ENCODE peak calls at places on chromosomes 12 and 14, in ten cellular contexts. E, C, G, F, Z, V, A, N, L and J are unnamed samples. For H3K27me3 and H3K9me3, the result is how much of the 10 kb centered on the place peaks cover.

GRCh38 chr12:53972152-53972702 is 699 bp upstream of the HOXC11 start:
- DNase-seq in E (no peak), C (no peak), G (no peak), F (no peak), Z (no peak), V (no peak), A (no peak), N (no peak), L (no peak), J (no peak)

GRCh38 chr12:124913474-124914391 is 717 bp downstream of the UBC start:
- DNase-seq in E (peak), C (no peak), G (peak), F (peak), Z (peak), V (peak), A (no peak), N (peak), L (peak), J (peak)

GRCh38 chr14:39467889-39468524 is 35.8 kb upstream of the FBXO33 start:
- DNase-seq in E (no peak), C (peak), G (peak), F (peak), Z (no peak), V (no peak), A (no peak), N (no peak), L (no peak), J (no peak)

GRCh38 chr12:66663605-66664004 is 15.3 kb downstream of the GRIP1 start:
- DNase-seq in E (no peak), C (no peak), G (no peak), F (no peak), Z (no peak), V (no peak), A (no peak), N (no peak), L (no peak), J (no peak)

GRCh38 chr14:56524971-56525677 is 54.5 kb upstream of the TMEM260 start:
- DNase-seq in E (no peak), C (no peak), G (no peak), F (no peak), Z (no peak), V (no peak), A (no peak), N (no peak), L (no peak), J (no peak)

GRCh38 chr14:80586116-80586515 is 355.4 kb downstream of the CEP128 start:
- DNase-seq in E (no peak), C (no peak), G (no peak), F (no peak), Z (no peak), V (no peak), A (no peak), N (no peak), L (no peak), J (no peak)

GRCh38 chr14:84894254-84894653 is 635.7 kb upstream of the FLRT2 start:
- DNase-seq in E (no peak), C (no peak), G (no peak), F (no peak), Z (no peak), V (no peak), A (no peak), N (no peak), L (no peak), J (no peak)

GRCh38 chr12:91171475-91171874 is 11.1 kb downstream of the DCN start:
- DNase-seq in E (no peak), C (no peak), G (no peak), F (no peak), Z (no peak), V (no peak), A (no peak), N (no peak), L (no peak), J (no peak)

GRCh38 chr12:116697305-116698130 is 40.4 kb downstream of the SPRING1 start:
- DNase-seq in E (no peak), C (no peak), G (no peak), F (peak), Z (peak), V (no peak), A (no peak), N (no peak), L (no peak), J (no peak)

GRCh38 chr12:116922194-116922897 is 11.6 kb downstream of the FBXW8 start:
- DNase-seq in E (peak), C (no peak), G (no peak), F (no peak), Z (no peak), V (peak), A (no peak), N (no peak), L (no peak), J (peak)

GRCh38 chr14:41718477-41719166 is 111.9 kb downstream of the LRFN5 start:
- DNase-seq in E (no peak), C (no peak), G (no peak), F (no peak), Z (no peak), V (no peak), A (no peak), N (no peak), L (no peak), J (no peak)

GRCh38 chr14:61700104-61700886 is 5.0 kb downstream of the HIF1A start:
- DNase-seq in E (no peak), C (no peak), G (peak), F (no peak), Z (no peak), V (no peak), A (no peak), N (no peak), L (no peak), J (peak)

GRCh38 chr12:15693233-15693911 is 95.8 kb downstream of the EPS8 start:
- DNase-seq in E (no peak), C (no peak), G (no peak), F (no peak), Z (no peak), V (no peak), A (no peak), N (no peak), L (no peak), J (no peak)

GRCh38 chr12:101696477-101697196 is 803 bp upstream of the CHPT1 start:
- DNase-seq in E (peak), C (no peak), G (no peak), F (peak), Z (peak), V (peak), A (no peak), N (no peak), L (peak), J (peak)

GRCh38 chr14:91125801-91126200 is 11.9 kb downstream of the DGLUCY start:
- DNase-seq in E (no peak), C (no peak), G (no peak), F (no peak), Z (no peak), V (no peak), A (no peak), N (no peak), L (no peak), J (no peak)

GRCh38 chr12:89084751-89085150 is 267.6 kb downstream of the DUSP6 start:
- DNase-seq in E (no peak), C (no peak), G (peak), F (no peak), Z (no peak), V (no peak), A (no peak), N (no peak), L (no peak), J (no peak)

GRCh38 chr14:95667251-95667693 is 19.0 kb upstream of the TCL1B start:
- DNase-seq in E (no peak), C (no peak), G (no peak), F (no peak), Z (peak), V (no peak), A (no peak), N (no peak), L (no peak), J (no peak)

GRCh38 chr14:76056128-76056527 is 70.6 kb downstream of the IFT43 start:
- DNase-seq in E (no peak), C (no peak), G (no peak), F (no peak), Z (no peak), V (no peak), A (no peak), N (no peak), L (no peak), J (no peak)

GRCh38 chr12:20006856-20007255 is 361.5 kb upstream of the PDE3A start:
- DNase-seq in E (no peak), C (no peak), G (no peak), F (no peak), Z (no peak), V (no peak), A (no peak), N (no peak), L (no peak), J (peak)

DNA sequence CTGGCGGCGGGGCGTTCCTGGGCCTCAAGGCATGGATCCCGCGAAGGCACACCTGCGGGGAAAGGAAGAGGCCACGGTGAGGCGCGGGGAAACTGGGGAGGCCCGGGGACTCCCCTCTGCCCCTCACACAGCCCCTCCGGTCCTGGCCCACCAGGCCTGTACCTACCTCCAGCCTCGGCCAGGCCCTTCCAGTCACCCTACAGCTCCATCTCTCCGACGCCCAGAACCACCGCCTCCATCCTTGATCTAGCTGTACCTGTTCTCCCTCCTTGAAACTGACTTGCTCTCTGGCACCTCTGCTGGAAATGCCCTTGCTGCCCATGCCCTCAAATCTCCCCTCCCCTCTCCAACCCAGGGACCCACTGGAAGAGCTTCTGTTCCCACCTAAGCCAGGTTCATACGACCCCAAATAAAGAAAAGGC is 1.7 kb downstream of the ANKRD9 start:
- DNase-seq in E (no peak), C (no peak), G (no peak), F (no peak), Z (no peak), V (no peak), A (no peak), N (no peak), L (no peak), J (no peak)
- H3K4me3 ChIP-seq in E (no peak), C (no peak), G (no peak), F (no peak), Z (no peak), V (no peak), A (peak), N (no peak), L (no peak), J (peak)

DNA sequence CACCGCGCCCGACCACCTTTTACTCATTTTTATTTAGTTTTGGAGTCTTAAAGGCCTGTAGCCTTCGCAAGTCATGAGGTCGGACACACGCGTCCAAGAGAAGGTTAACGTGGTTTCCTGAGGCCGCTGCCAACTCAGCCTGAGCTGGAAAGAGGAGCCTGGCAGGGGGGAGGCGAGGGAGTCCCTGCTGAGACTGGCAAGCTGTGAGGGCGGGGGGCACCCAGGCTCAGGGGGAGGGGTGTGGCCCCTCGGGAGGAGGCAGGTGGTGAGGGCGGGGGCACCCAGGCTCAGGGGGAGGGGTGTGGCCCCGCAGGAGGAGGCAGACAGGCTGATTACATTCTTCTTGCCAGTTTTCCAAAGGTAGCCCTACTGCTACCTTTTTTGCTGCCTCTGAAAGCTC is 143.2 kb downstream of the PIWIL1 start:
- DNase-seq in E (no peak), C (no peak), G (no peak), F (no peak), Z (no peak), V (no peak), A (no peak), N (no peak), L (peak), J (no peak)
- H3K27me3 ChIP-seq in E (under half), C (under half), G (under half), F (under half), Z (under half), V (under half), A (under half), N (under half), L (under half), J (under half)

DNA sequence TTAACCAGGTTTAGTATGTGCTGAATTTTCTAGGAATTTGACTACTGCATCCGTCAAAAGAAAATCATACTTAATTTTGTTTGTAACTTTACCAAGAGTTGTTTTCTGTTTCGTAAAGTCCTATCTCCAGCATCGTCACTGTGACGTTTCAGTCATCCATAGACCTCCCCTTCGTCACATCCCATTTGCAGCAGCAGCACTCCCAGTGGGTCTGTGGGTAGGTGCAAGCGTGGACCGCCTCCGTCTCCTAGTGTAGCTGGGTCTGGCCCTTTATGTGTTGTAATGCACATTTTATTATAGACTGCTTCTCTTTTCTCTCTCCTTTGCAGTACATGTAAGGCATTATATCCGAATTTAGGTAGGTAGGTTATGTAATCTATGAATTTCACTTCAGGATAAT is 41.0 kb downstream of the EVL start:
- DNase-seq in E (peak), C (no peak), G (no peak), F (no peak), Z (no peak), V (peak), A (no peak), N (no peak), L (no peak), J (no peak)
- H3K9me3 ChIP-seq in E (under half), C (under half), G (under half), F (under half), Z (under half), V (under half), A (under half), N (under half), L (under half), J (under half)

GRCh38 chr12:120258323-120258896 is 7.1 kb downstream of the PXN start:
- DNase-seq in E (no peak), C (no peak), G (no peak), F (no peak), Z (no peak), V (no peak), A (no peak), N (no peak), L (no peak), J (no peak)

GRCh38 chr12:120254809-120255208 is 10.7 kb downstream of the PXN start:
- DNase-seq in E (no peak), C (no peak), G (peak), F (no peak), Z (no peak), V (no peak), A (no peak), N (no peak), L (no peak), J (no peak)

GRCh38 chr12:120260607-120261006 is 4.9 kb downstream of the PXN start:
- DNase-seq in E (no peak), C (no peak), G (no peak), F (no peak), Z (no peak), V (no peak), A (no peak), N (no peak), L (no peak), J (no peak)

GRCh38 chr12:120259418-120260202 is 5.9 kb downstream of the PXN start:
- DNase-seq in E (no peak), C (no peak), G (no peak), F (no peak), Z (no peak), V (no peak), A (no peak), N (no peak), L (no peak), J (no peak)

DNA sequence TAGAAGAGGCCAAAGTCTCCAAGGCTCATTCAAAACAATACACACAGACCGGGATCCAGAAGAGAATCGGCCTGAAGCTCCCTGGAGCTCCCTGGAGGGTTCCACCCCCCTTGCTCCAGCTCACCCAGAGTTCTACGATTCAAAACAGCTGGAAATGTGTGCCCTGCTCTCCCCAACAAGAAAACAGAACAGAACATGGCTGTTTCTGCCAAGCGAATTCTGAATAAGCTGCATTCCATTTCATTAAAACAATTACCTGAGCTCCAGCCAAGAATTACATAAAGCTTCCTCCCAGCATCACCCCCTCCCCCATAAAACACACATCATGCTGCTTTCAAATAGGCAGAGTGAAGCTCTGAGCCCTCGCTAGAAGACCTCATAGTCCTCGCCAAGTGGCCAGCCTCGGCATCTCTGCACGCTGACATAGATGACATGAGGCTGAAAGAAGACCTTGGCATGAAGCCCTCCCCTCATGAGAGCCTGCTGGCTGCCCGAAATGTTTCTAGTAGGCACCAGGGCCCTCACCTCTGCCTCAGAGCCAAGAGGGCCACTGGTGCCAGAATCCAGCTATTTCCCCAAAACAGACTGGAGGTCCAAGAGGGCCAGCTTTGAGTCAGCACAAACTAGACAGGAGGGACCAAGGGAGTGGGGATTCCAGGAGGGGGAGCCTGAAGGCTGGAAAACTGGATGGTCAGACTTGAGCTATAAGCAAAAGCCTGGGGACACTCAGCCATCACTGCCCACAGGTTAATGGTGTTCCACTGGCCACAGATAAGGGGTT is 8.3 kb downstream of the PXN start:
- DNase-seq in E (no peak), C (no peak), G (peak), F (peak), Z (peak), V (no peak), A (no peak), N (peak), L (no peak), J (peak)
- H3K4me3 ChIP-seq in E (no peak), C (peak), G (no peak), F (no peak), Z (no peak), V (no peak), A (no peak), N (no peak), L (no peak), J (peak)

GRCh38 chr14:22593189-22593588 is 4.2 kb upstream of the DAD1 start:
- DNase-seq in E (no peak), C (no peak), G (no peak), F (no peak), Z (no peak), V (no peak), A (no peak), N (no peak), L (no peak), J (no peak)
- H3K27me3 ChIP-seq in E (under half), C (under half), G (under half), F (under half), Z (under half), V (under half), A (under half), N (under half), L (under half), J (under half)

GRCh38 chr14:50475460-50475859 is 56.9 kb downstream of the MAP4K5 start:
- DNase-seq in E (no peak), C (peak), G (no peak), F (peak), Z (no peak), V (no peak), A (no peak), N (no peak), L (no peak), J (peak)

GRCh38 chr14:50479041-50479440 is 53.3 kb downstream of the MAP4K5 start:
- DNase-seq in E (no peak), C (no peak), G (no peak), F (no peak), Z (no peak), V (no peak), A (no peak), N (no peak), L (no peak), J (no peak)

GRCh38 chr14:50476134-50476533 is 56.2 kb downstream of the MAP4K5 start:
- DNase-seq in E (no peak), C (no peak), G (no peak), F (no peak), Z (no peak), V (no peak), A (no peak), N (no peak), L (no peak), J (no peak)

GRCh38 chr14:50471838-50472465 is 60.4 kb downstream of the MAP4K5 start:
- DNase-seq in E (no peak), C (no peak), G (no peak), F (no peak), Z (no peak), V (no peak), A (no peak), N (no peak), L (no peak), J (no peak)

GRCh38 chr14:50477760-50478159 is 54.6 kb downstream of the MAP4K5 start:
- DNase-seq in E (no peak), C (no peak), G (no peak), F (no peak), Z (no peak), V (no peak), A (no peak), N (no peak), L (no peak), J (no peak)
- H3K9me3 ChIP-seq in E (under half), C (under half), G (under half), F (under half), Z (under half), V (under half), A (under half), N (under half), L (under half), J (half or more)

DNA sequence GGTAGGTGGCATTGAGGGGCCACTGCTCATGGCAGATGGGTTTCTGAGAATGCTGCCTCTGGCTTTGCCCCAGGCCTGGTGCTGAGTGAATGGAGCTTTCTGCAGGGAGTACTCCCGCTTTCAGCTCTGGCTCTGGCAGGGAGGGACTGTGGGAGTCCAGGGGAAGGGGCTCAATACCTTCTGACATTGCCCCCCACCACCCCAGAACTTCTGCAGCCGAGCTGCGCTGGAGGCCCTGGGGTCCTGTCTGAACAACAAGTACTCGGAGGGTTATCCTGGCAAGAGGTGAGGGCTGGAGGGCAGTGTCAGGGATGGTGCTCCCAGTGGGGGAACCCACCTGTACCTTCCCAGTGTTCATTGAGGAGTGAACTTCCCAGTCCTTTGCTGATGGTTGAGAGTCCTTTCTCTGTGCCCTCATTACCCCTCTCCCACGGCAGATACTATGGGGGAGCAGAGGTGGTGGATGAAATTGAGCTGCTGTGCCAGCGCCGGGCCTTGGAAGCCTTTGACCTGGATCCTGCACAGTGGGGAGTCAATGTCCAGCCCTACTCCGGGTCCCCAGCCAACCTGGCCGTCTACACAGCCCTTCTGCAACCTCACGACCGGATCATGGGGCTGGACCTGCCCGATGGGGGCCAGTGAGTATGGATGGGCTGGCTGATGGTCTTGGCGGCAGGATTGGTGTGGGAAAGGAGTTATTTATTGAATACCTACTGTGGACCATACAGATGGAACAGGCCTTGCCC is 1.9 kb downstream of the SHMT2 start:
- DNase-seq in E (no peak), C (no peak), G (no peak), F (no peak), Z (no peak), V (no peak), A (no peak), N (no peak), L (no peak), J (no peak)
- H3K4me3 ChIP-seq in E (no peak), C (peak), G (no peak), F (no peak), Z (no peak), V (no peak), A (no peak), N (no peak), L (no peak), J (peak)